ENCODE peak calls at places on chromosomes 5 and 9, in seven cellular contexts. One of them, this sample, is unnamed.

GRCh38 chr5:132962429-132962928 is 955 bp downstream of the AFF4 start:
- DNase-seq in spleen: no peak
- DNase-seq in HepG2: peak; percentile 34
- DNase-seq in uterus: peak; percentile 24
- DNase-seq in IMR-90: peak; percentile 76
- DNase-seq in body of pancreas: peak; percentile 44
- DNase-seq in esophagus muscularis mucosa: no peak
- DNase-seq in this sample: no peak

GRCh38 chr9:20382460-20383071 is 239.7 kb downstream of the MLLT3 start:
- DNase-seq in uterus: no peak
- DNase-seq in spleen: no peak
- DNase-seq in esophagus muscularis mucosa: no peak
- DNase-seq in body of pancreas: no peak
- DNase-seq in HepG2: peak; percentile 74
- DNase-seq in IMR-90: peak; percentile 78
- DNase-seq in this sample: no peak

GRCh38 chr5:93503598-93504067 is 77.4 kb downstream of the NR2F1-AS1 start:
- DNase-seq in uterus: no peak
- DNase-seq in spleen: no peak
- DNase-seq in esophagus muscularis mucosa: no peak
- DNase-seq in body of pancreas: no peak
- DNase-seq in IMR-90: peak; percentile 97
- DNase-seq in HepG2: peak; percentile 3
- DNase-seq in this sample: no peak

GRCh38 chr5:171562822-171563221 is 143.4 kb downstream of the FGF18 start:
- DNase-seq in IMR-90: peak; percentile 32
- DNase-seq in body of pancreas: no peak
- DNase-seq in esophagus muscularis mucosa: no peak
- DNase-seq in uterus: no peak
- DNase-seq in spleen: no peak
- DNase-seq in HepG2: no peak
- DNase-seq in this sample: no peak

GRCh38 chr5:32814620-32815019 is 103.5 kb downstream of the NPR3 start:
- DNase-seq in HepG2: no peak
- DNase-seq in body of pancreas: no peak
- DNase-seq in IMR-90: peak; percentile 88
- DNase-seq in spleen: no peak
- DNase-seq in esophagus muscularis mucosa: no peak
- DNase-seq in uterus: no peak
- DNase-seq in this sample: no peak

GRCh38 chr5:138472353-138472752 is 7.1 kb downstream of the EGR1 start:
- DNase-seq in HepG2: no peak
- DNase-seq in esophagus muscularis mucosa: no peak
- DNase-seq in spleen: no peak
- DNase-seq in uterus: no peak
- DNase-seq in body of pancreas: peak; percentile 53
- DNase-seq in IMR-90: no peak
- DNase-seq in this sample: no peak

GRCh38 chr5:145446412-145446811 is 388.7 kb downstream of the PRELID2 start:
- DNase-seq in body of pancreas: no peak
- DNase-seq in uterus: no peak
- DNase-seq in IMR-90: no peak
- DNase-seq in esophagus muscularis mucosa: no peak
- DNase-seq in spleen: no peak
- DNase-seq in HepG2: no peak
- DNase-seq in this sample: no peak

GRCh38 chr9:136791466-136792276 is 527 bp downstream of the TMEM141 start:
- DNase-seq in body of pancreas: peak; percentile 89
- DNase-seq in IMR-90: no peak
- DNase-seq in spleen: peak; percentile 93
- DNase-seq in esophagus muscularis mucosa: no peak
- DNase-seq in HepG2: peak; percentile 47
- DNase-seq in uterus: peak; percentile 57
- DNase-seq in this sample: peak; percentile 84

GRCh38 chr9:87862536-87863268 is 20.0 kb upstream of the SPATA31E1 start:
- DNase-seq in uterus: no peak
- DNase-seq in spleen: no peak
- DNase-seq in HepG2: no peak
- DNase-seq in esophagus muscularis mucosa: no peak
- DNase-seq in IMR-90: peak; percentile 88
- DNase-seq in body of pancreas: no peak
- DNase-seq in this sample: no peak

GRCh38 chr5:57658009-57658408 is 175.4 kb upstream of the ACTBL2 start:
- DNase-seq in IMR-90: no peak
- DNase-seq in spleen: no peak
- DNase-seq in uterus: no peak
- DNase-seq in HepG2: no peak
- DNase-seq in esophagus muscularis mucosa: no peak
- DNase-seq in body of pancreas: no peak
- DNase-seq in this sample: no peak

GRCh38 chr9:111175350-111175749 is 137.1 kb upstream of the LPAR1 start:
- DNase-seq in spleen: no peak
- DNase-seq in HepG2: no peak
- DNase-seq in esophagus muscularis mucosa: no peak
- DNase-seq in IMR-90: no peak
- DNase-seq in uterus: no peak
- DNase-seq in body of pancreas: no peak
- DNase-seq in this sample: no peak

GRCh38 chr5:159616967-159617366 is 286.7 kb upstream of the IL12B start:
- DNase-seq in body of pancreas: no peak
- DNase-seq in uterus: no peak
- DNase-seq in HepG2: no peak
- DNase-seq in spleen: no peak
- DNase-seq in esophagus muscularis mucosa: no peak
- DNase-seq in IMR-90: peak; percentile 16
- DNase-seq in this sample: no peak

GRCh38 chr9:3403315-3403714 is 122.5 kb downstream of the RFX3 start:
- DNase-seq in esophagus muscularis mucosa: no peak
- DNase-seq in uterus: no peak
- DNase-seq in HepG2: no peak
- DNase-seq in IMR-90: no peak
- DNase-seq in body of pancreas: no peak
- DNase-seq in spleen: no peak
- DNase-seq in this sample: no peak

GRCh38 chr9:33379666-33380389 is 22.5 kb downstream of the AQP7 start:
- DNase-seq in spleen: peak; percentile 64
- DNase-seq in HepG2: no peak
- DNase-seq in body of pancreas: peak; percentile 12
- DNase-seq in IMR-90: no peak
- DNase-seq in uterus: no peak
- DNase-seq in esophagus muscularis mucosa: no peak
- DNase-seq in this sample: no peak

GRCh38 chr9:19629506-19629905 is 159.3 kb downstream of the SLC24A2 start:
- DNase-seq in body of pancreas: no peak
- DNase-seq in IMR-90: no peak
- DNase-seq in HepG2: no peak
- DNase-seq in uterus: no peak
- DNase-seq in spleen: no peak
- DNase-seq in esophagus muscularis mucosa: no peak
- DNase-seq in this sample: no peak

GRCh38 chr5:138989720-138990119 is 114.6 kb upstream of the LRRTM2 start:
- DNase-seq in body of pancreas: no peak
- DNase-seq in spleen: no peak
- DNase-seq in HepG2: no peak
- DNase-seq in uterus: no peak
- DNase-seq in esophagus muscularis mucosa: no peak
- DNase-seq in IMR-90: peak; percentile 76
- DNase-seq in this sample: no peak

GRCh38 chr5:148834689-148835088 is 8.3 kb downstream of the ADRB2 start:
- DNase-seq in body of pancreas: no peak
- DNase-seq in IMR-90: no peak
- DNase-seq in spleen: no peak
- DNase-seq in uterus: no peak
- DNase-seq in HepG2: no peak
- DNase-seq in esophagus muscularis mucosa: no peak
- DNase-seq in this sample: no peak

GRCh38 chr9:88835772-88836171 is 155.5 kb upstream of the S1PR3 start:
- DNase-seq in spleen: no peak
- DNase-seq in body of pancreas: no peak
- DNase-seq in esophagus muscularis mucosa: no peak
- DNase-seq in HepG2: no peak
- DNase-seq in IMR-90: no peak
- DNase-seq in uterus: no peak
- DNase-seq in this sample: no peak

GRCh38 chr5:164746723-164747122 is 1241.3 kb downstream of the MAT2B start:
- DNase-seq in spleen: no peak
- DNase-seq in HepG2: no peak
- DNase-seq in IMR-90: no peak
- DNase-seq in body of pancreas: no peak
- DNase-seq in esophagus muscularis mucosa: no peak
- DNase-seq in uterus: no peak
- DNase-seq in this sample: no peak

GRCh38 chr5:164742025-164742424 is 1236.6 kb downstream of the MAT2B start:
- DNase-seq in HepG2: no peak
- DNase-seq in spleen: no peak
- DNase-seq in esophagus muscularis mucosa: no peak
- DNase-seq in uterus: no peak
- DNase-seq in IMR-90: no peak
- DNase-seq in body of pancreas: no peak
- DNase-seq in this sample: no peak

GRCh38 chr5:164747371-164747770 is 1242.0 kb downstream of the MAT2B start:
- DNase-seq in IMR-90: no peak
- DNase-seq in spleen: no peak
- DNase-seq in uterus: no peak
- DNase-seq in esophagus muscularis mucosa: no peak
- DNase-seq in body of pancreas: no peak
- DNase-seq in HepG2: no peak
- DNase-seq in this sample: no peak

DNA sequence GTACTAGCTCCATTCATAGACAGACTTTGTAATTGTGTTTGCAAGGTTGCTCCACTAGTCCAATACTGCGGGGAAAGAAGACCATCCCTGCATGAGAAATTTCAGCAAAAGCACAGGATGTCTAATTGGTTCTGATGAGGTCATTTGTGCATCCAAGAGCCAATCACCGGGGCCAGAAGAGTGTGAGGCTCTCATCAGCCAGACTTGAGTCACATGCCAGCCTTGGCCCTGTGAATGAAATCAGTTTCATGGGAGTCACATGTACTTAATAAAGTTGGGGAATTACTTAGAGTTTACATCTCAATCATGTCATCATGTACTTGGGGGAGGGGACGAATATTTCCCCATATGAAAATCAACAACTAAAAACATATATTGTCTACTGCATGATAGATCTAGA is 1236.0 kb downstream of the MAT2B start:
- DNase-seq in IMR-90: no peak
- DNase-seq in body of pancreas: no peak
- DNase-seq in uterus: no peak
- DNase-seq in esophagus muscularis mucosa: no peak
- DNase-seq in HepG2: no peak
- DNase-seq in spleen: no peak
- DNase-seq in this sample: no peak
- H3K4me3 ChIP-seq in IMR-90: no peak overlapping the region
- H3K4me3 ChIP-seq in body of pancreas: no peak overlapping the region
- H3K4me3 ChIP-seq in uterus: no peak overlapping the region
- H3K4me3 ChIP-seq in esophagus muscularis mucosa: no peak overlapping the region
- H3K4me3 ChIP-seq in HepG2: no peak overlapping the region
- H3K4me3 ChIP-seq in spleen: no peak overlapping the region
- H3K4me3 ChIP-seq in this sample: no peak overlapping the region

GRCh38 chr9:107340920-107341632 is 58.0 kb downstream of the RAD23B start:
- DNase-seq in uterus: peak; percentile 64
- DNase-seq in spleen: peak; percentile 95
- DNase-seq in HepG2: peak; percentile 70
- DNase-seq in body of pancreas: peak; percentile 83
- DNase-seq in IMR-90: peak; percentile 60
- DNase-seq in esophagus muscularis mucosa: peak; percentile 94
- DNase-seq in this sample: peak; percentile 89

GRCh38 chr9:107338911-107339659 is 56.0 kb downstream of the RAD23B start:
- DNase-seq in HepG2: no peak
- DNase-seq in body of pancreas: no peak
- DNase-seq in esophagus muscularis mucosa: no peak
- DNase-seq in IMR-90: no peak
- DNase-seq in spleen: no peak
- DNase-seq in uterus: no peak
- DNase-seq in this sample: no peak

GRCh38 chr9:107336718-107337360 is 53.8 kb downstream of the RAD23B start:
- DNase-seq in spleen: no peak
- DNase-seq in IMR-90: peak; percentile 56
- DNase-seq in uterus: no peak
- DNase-seq in body of pancreas: peak; percentile 78
- DNase-seq in HepG2: no peak
- DNase-seq in esophagus muscularis mucosa: no peak
- DNase-seq in this sample: peak; percentile 73

GRCh38 chr9:107335331-107335730 is 52.3 kb downstream of the RAD23B start:
- DNase-seq in uterus: no peak
- DNase-seq in body of pancreas: no peak
- DNase-seq in HepG2: no peak
- DNase-seq in IMR-90: no peak
- DNase-seq in spleen: no peak
- DNase-seq in esophagus muscularis mucosa: no peak
- DNase-seq in this sample: no peak

GRCh38 chr9:107337676-107338590 is 54.9 kb downstream of the RAD23B start:
- DNase-seq in body of pancreas: peak; percentile 19
- DNase-seq in HepG2: no peak
- DNase-seq in spleen: no peak
- DNase-seq in uterus: no peak
- DNase-seq in IMR-90: no peak
- DNase-seq in esophagus muscularis mucosa: no peak
- DNase-seq in this sample: no peak
- TF ChIP-seq POLR2A in body of pancreas: no peak
- TF ChIP-seq POLR2A in HepG2: no peak
- TF ChIP-seq POLR2A in spleen: no peak
- TF ChIP-seq POLR2A in uterus: no peak
- TF ChIP-seq POLR2A in IMR-90: no peak
- TF ChIP-seq POLR2A in esophagus muscularis mucosa: no peak
- TF ChIP-seq POLR2A in this sample: no peak

GRCh38 chr9:114386361-114386885 is 1.4 kb downstream of the AKNA start:
- DNase-seq in uterus: no peak
- DNase-seq in spleen: peak; percentile 86
- DNase-seq in IMR-90: no peak
- DNase-seq in body of pancreas: no peak
- DNase-seq in HepG2: no peak
- DNase-seq in esophagus muscularis mucosa: no peak
- DNase-seq in this sample: no peak
- H3K4me3 ChIP-seq in uterus: peak overlapping the region; percentile 53
- H3K4me3 ChIP-seq in spleen: peak overlapping the region; percentile 87
- H3K4me3 ChIP-seq in IMR-90: peak overlapping the region; percentile 51
- H3K4me3 ChIP-seq in body of pancreas: no peak overlapping the region
- H3K4me3 ChIP-seq in HepG2: peak overlapping the region; percentile 59
- H3K4me3 ChIP-seq in esophagus muscularis mucosa: peak overlapping the region; percentile 63
- H3K4me3 ChIP-seq in this sample: peak overlapping the region; percentile 54

DNA sequence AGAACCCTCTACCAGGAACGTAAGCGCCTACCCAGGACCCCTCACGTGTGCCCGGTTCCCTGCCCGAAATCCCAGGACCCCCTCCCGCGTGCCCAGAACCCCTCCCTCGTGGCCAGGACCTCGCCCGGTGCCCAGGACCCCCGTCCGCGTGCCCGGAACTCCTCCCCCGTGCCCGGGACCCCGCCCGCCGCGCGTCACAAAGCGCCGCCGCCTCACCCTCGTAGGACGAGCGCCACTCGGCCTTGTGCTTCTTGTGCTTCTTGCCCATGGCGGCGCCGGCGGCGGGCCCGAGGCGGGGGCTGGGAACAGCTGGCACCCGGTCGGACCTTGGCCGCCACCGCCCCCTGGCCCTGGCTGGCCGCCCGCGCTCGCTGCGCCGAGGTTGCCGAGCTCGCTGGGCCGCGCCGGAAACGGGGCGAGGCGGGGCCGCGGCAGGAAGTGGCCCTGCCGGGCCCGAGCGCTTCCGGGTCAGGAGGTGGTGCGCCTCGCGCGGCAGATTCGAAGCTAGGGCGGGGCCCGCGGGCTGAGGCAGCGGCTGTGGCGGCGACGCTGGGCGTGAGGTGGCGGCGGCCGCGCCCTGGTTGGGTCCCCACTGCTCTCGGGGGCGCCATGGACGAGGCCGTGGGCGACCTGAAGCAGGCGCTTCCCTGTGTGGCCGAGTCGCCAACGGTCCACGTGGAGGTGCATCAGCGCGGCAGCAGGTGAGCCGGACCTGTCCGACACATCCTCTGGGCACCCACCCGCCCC is at the start of the genes BRD9 and TRIP13:
- DNase-seq in body of pancreas: peak; percentile 81
- DNase-seq in uterus: peak; percentile 67
- DNase-seq in esophagus muscularis mucosa: no peak
- DNase-seq in HepG2: peak; percentile 66
- DNase-seq in IMR-90: peak; percentile 64
- DNase-seq in spleen: peak; percentile 96
- DNase-seq in this sample: peak; percentile 85
- TF ChIP-seq POLR2A in body of pancreas: no peak
- TF ChIP-seq POLR2A in uterus: no peak
- TF ChIP-seq POLR2A in esophagus muscularis mucosa: no peak
- TF ChIP-seq POLR2A in HepG2: peak; percentile 53
- TF ChIP-seq POLR2A in IMR-90: peak; percentile 73
- TF ChIP-seq POLR2A in spleen: peak; percentile 17
- TF ChIP-seq POLR2A in this sample: no peak

This sample was measured in stomach.